ENCODE peak calls at places on chromosomes 13 and 19, in eight cellular contexts. J, C, X, L, F, V, I and B are unnamed samples.

GRCh38 chr19:7550987-7551761 is 15.7 kb downstream of the PNPLA6 start:
- DNase-seq in J (no peak), C (peak; percentile 88), X (peak; percentile 59), L (no peak), F (peak; percentile 62), V (peak; percentile 75), I (no peak), B (no peak)

GRCh38 chr13:77544765-77545316 is 9.3 kb downstream of the SCEL start:
- DNase-seq in J (no peak), C (no peak), X (no peak), L (no peak), F (no peak), V (no peak), I (no peak), B (no peak)

GRCh38 chr19:23415561-23416191 is 20.4 kb upstream of the ZNF91 start:
- DNase-seq in J (no peak), C (no peak), X (no peak), L (no peak), F (no peak), V (peak; percentile 36), I (no peak), B (no peak)

GRCh38 chr13:64029343-64030093 is 2613.9 kb upstream of the PCDH20 start:
- DNase-seq in J (no peak), C (no peak), X (no peak), L (no peak), F (peak; percentile 0), V (peak; percentile 45), I (no peak), B (no peak)

GRCh38 chr13:32142115-32142514 is 110.5 kb downstream of the FRY start:
- DNase-seq in J (no peak), C (no peak), X (no peak), L (no peak), F (no peak), V (no peak), I (no peak), B (no peak)

GRCh38 chr13:75395056-75395455 is 86.9 kb downstream of the TBC1D4 start:
- DNase-seq in J (no peak), C (no peak), X (no peak), L (no peak), F (no peak), V (no peak), I (no peak), B (no peak)

GRCh38 chr13:107778094-107778493 is 437.2 kb downstream of the LIG4 start:
- DNase-seq in J (no peak), C (no peak), X (no peak), L (no peak), F (no peak), V (no peak), I (no peak), B (no peak)

GRCh38 chr13:114107686-114108081 is 24.7 kb downstream of the RASA3 start:
- DNase-seq in J (no peak), C (no peak), X (peak; percentile 84), L (peak; percentile 11), F (no peak), V (peak; percentile 50), I (peak; percentile 87), B (no peak)

GRCh38 chr19:11201791-11202190 is 4.4 kb upstream of the KANK2 start:
- DNase-seq in J (no peak), C (no peak), X (no peak), L (no peak), F (no peak), V (no peak), I (no peak), B (no peak)

GRCh38 chr19:45981350-45981749 is 7.7 kb upstream of the NOVA2 start:
- DNase-seq in J (no peak), C (no peak), X (no peak), L (no peak), F (no peak), V (no peak), I (no peak), B (no peak)

GRCh38 chr13:97226788-97227627 is 4.9 kb downstream of the MBNL2 start:
- DNase-seq in J (no peak), C (no peak), X (no peak), L (no peak), F (no peak), V (no peak), I (no peak), B (no peak)

GRCh38 chr13:57932071-57932470 is 300.5 kb downstream of the PCDH17 start:
- DNase-seq in J (no peak), C (no peak), X (no peak), L (no peak), F (no peak), V (no peak), I (no peak), B (no peak)

GRCh38 chr19:38263696-38264485 is 482 bp upstream of the SPINT2 start:
- DNase-seq in J (no peak), C (peak; percentile 46), X (peak; percentile 41), L (peak; percentile 78), F (peak; percentile 87), V (peak; percentile 87), I (peak; percentile 69), B (no peak)

GRCh38 chr19:21028969-21029268 is 8.5 kb downstream of the ZNF430 start:
- DNase-seq in J (no peak), C (no peak), X (peak; percentile 48), L (no peak), F (no peak), V (no peak), I (no peak), B (no peak)

GRCh38 chr19:45468159-45468651 is 409 bp downstream of the FOSB start:
- DNase-seq in J (no peak), C (no peak), X (no peak), L (peak; percentile 58), F (no peak), V (peak; percentile 53), I (no peak), B (no peak)

GRCh38 chr19:48393559-48394330 is at the start of gene GRIN2D:
- DNase-seq in J (no peak), C (peak; percentile 11), X (peak; percentile 24), L (peak; percentile 42), F (peak; percentile 68), V (no peak), I (peak; percentile 20), B (no peak)

GRCh38 chr19:13086341-13086740 is 16.3 kb downstream of the LYL1 start:
- DNase-seq in J (no peak), C (no peak), X (no peak), L (no peak), F (no peak), V (no peak), I (no peak), B (no peak)

GRCh38 chr19:1968279-1969175 is 27.6 kb downstream of the CSNK1G2 start:
- DNase-seq in J (no peak), C (no peak), X (no peak), L (no peak), F (no peak), V (no peak), I (no peak), B (no peak)

GRCh38 chr19:1967087-1967608 is 26.2 kb downstream of the CSNK1G2 start:
- DNase-seq in J (no peak), C (no peak), X (no peak), L (no peak), F (no peak), V (no peak), I (no peak), B (no peak)

GRCh38 chr19:1969176-1970002 is 28.4 kb downstream of the CSNK1G2 start:
- DNase-seq in J (no peak), C (no peak), X (no peak), L (no peak), F (no peak), V (no peak), I (no peak), B (no peak)

GRCh38 chr19:1970806-1971502 is 30.0 kb downstream of the CSNK1G2 start:
- DNase-seq in J (no peak), C (no peak), X (no peak), L (no peak), F (no peak), V (no peak), I (no peak), B (no peak)

GRCh38 chr19:1970003-1970805 is 29.2 kb downstream of the CSNK1G2 start:
- DNase-seq in J (no peak), C (no peak), X (no peak), L (no peak), F (no peak), V (no peak), I (no peak), B (no peak)
- TF ChIP-seq CTCF in J (no peak), C (no peak), X (no peak), L (no peak), F (no peak), V (no peak), I (no peak), B (no peak)

GRCh38 chr19:945401-946252 is 19.8 kb downstream of the ARID3A start:
- DNase-seq in J (no peak), C (no peak), X (no peak), L (no peak), F (no peak), V (no peak), I (no peak), B (no peak)
- TF ChIP-seq CTCF in J (no peak), C (no peak), X (no peak), L (no peak), F (no peak), V (no peak), I (no peak), B (no peak)

GRCh38 chr13:110677731-110678545 is 28.0 kb downstream of the CARS2 start:
- DNase-seq in J (no peak), C (no peak), X (peak; percentile 22), L (no peak), F (no peak), V (no peak), I (no peak), B (no peak)
- TF ChIP-seq CTCF in J (no peak), C (no peak), X (no peak), L (no peak), F (no peak), V (no peak), I (no peak), B (no peak)

GRCh38 chr13:25178070-25178469 is 6.0 kb upstream of the AMER2 start:
- DNase-seq in J (no peak), C (no peak), X (no peak), L (no peak), F (no peak), V (no peak), I (no peak), B (no peak)

GRCh38 chr13:25175026-25175425 is 2.9 kb upstream of the AMER2 start:
- DNase-seq in J (no peak), C (no peak), X (no peak), L (no peak), F (no peak), V (no peak), I (no peak), B (no peak)

GRCh38 chr13:25175431-25175830 is 3.3 kb upstream of the AMER2 start:
- DNase-seq in J (no peak), C (no peak), X (no peak), L (no peak), F (no peak), V (no peak), I (no peak), B (no peak)

GRCh38 chr13:25177636-25178035 is 5.5 kb upstream of the AMER2 start:
- DNase-seq in J (no peak), C (no peak), X (no peak), L (no peak), F (no peak), V (no peak), I (no peak), B (no peak)

DNA sequence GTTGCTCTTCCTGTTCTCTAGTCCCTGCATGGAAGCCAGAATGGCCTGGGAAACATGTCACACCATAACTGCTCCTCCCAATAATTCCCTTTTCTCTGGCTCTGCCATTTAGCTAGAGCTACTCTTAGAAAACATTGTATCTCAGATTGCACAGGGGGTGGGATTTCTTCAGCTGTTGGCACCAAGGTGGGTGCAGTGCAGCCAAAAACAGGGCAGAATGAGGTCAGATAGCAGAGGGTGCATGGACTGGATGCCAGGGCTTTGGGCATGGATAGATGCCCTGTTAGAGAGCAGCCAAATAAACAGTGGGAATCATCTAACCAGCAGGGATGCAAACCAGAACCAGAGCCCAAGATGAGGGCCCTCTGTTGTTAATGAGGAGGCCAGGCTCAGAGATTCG is 4.9 kb upstream of the AMER2 start:
- DNase-seq in J (no peak), C (no peak), X (no peak), L (no peak), F (no peak), V (no peak), I (no peak), B (no peak)
- TF ChIP-seq CTCF in J (no peak), C (no peak), X (no peak), L (no peak), F (no peak), V (no peak), I (no peak), B (no peak)